ENCODE peak calls at places on chromosomes 5 and 9, in six cellular contexts. J, Q, X, F, G and O are unnamed samples.

GRCh38 chr5:163712011-163712410 is 206.6 kb downstream of the MAT2B start:
- DNase-seq in X (peak), Q (no peak), J (no peak), G (no peak), F (no peak), O (no peak)

GRCh38 chr5:55159763-55160492 is at the start of gene GPX8:
- DNase-seq in J (no peak), G (peak), X (peak), Q (peak), F (peak), O (peak)

GRCh38 chr5:156800982-156801381 is 49.1 kb upstream of the PPP1R2B start:
- DNase-seq in G (peak), F (no peak), J (no peak), X (no peak), Q (no peak), O (no peak)

GRCh38 chr9:81629440-81629839 is 59.9 kb downstream of the TLE1 start:
- DNase-seq in X (no peak), J (no peak), Q (no peak), F (no peak), G (no peak), O (no peak)

GRCh38 chr5:142474426-142474825 is 149.6 kb upstream of the SPRY4 start:
- DNase-seq in X (peak), J (no peak), Q (peak), F (peak), G (peak), O (peak)

GRCh38 chr5:157289164-157289819 is 23.4 kb downstream of the CYFIP2 start:
- DNase-seq in X (no peak), G (no peak), Q (no peak), F (no peak), J (no peak), O (no peak)

GRCh38 chr5:59142138-59142537 is 559.3 kb downstream of the RAB3C start:
- DNase-seq in J (no peak), X (no peak), Q (no peak), G (no peak), F (no peak), O (no peak)

GRCh38 chr5:125559296-125559695 is 812.9 kb upstream of the ZNF608 start:
- DNase-seq in J (no peak), X (peak), F (peak), Q (peak), G (peak), O (peak)

GRCh38 chr5:107474361-107474723 is 196.4 kb downstream of the EFNA5 start:
- DNase-seq in Q (no peak), J (no peak), X (no peak), G (no peak), F (no peak), O (peak)

GRCh38 chr9:19286634-19287188 is 56.2 kb downstream of the DENND4C start:
- DNase-seq in Q (no peak), G (peak), J (peak), X (peak), F (no peak), O (peak)

GRCh38 chr9:71403106-71403505 is 281.7 kb upstream of the TRPM3 start:
- DNase-seq in F (no peak), G (no peak), J (no peak), Q (no peak), X (no peak), O (no peak)

GRCh38 chr9:122327175-122327574 is 43.6 kb upstream of the PTGS1 start:
- DNase-seq in G (no peak), Q (no peak), F (no peak), J (no peak), X (no peak), O (no peak)

GRCh38 chr9:102185962-102186361 is 447.5 kb upstream of the GRIN3A start:
- DNase-seq in F (no peak), G (no peak), J (no peak), Q (no peak), X (no peak), O (no peak)

GRCh38 chr5:56183507-56183906 is 49.6 kb downstream of the ANKRD55 start:
- DNase-seq in F (peak), Q (peak), X (peak), G (peak), J (no peak), O (peak)

GRCh38 chr5:109560554-109560953 is 129.2 kb upstream of the MAN2A1 start:
- DNase-seq in Q (no peak), X (no peak), F (no peak), J (no peak), G (no peak), O (no peak)

GRCh38 chr9:34990908-34991832 is 1.6 kb downstream of the DNAJB5 start:
- DNase-seq in X (no peak), F (no peak), G (no peak), Q (no peak), J (no peak), O (no peak)

GRCh38 chr9:10612649-10613398 is at the start of gene PTPRD:
- DNase-seq in J (peak), Q (peak), X (peak), G (peak), F (peak), O (peak)

GRCh38 chr5:120436996-120437395 is 27.1 kb upstream of the PRR16 start:
- DNase-seq in X (no peak), G (peak), Q (peak), F (no peak), J (no peak), O (no peak)

GRCh38 chr9:2242778-2243395 is 227.7 kb downstream of the SMARCA2 start:
- DNase-seq in Q (no peak), F (no peak), G (no peak), J (no peak), X (no peak), O (no peak)